ENCODE peak calls at places on chromosome 16, in nine cellular contexts. One of them, this sample, is unnamed.

GRCh38 chr16:12747261-12747660 is 56.4 kb downstream of the CPPED1 start:
- DNase-seq in small intestine: no peak
- DNase-seq in sciatic nerve: no peak
- DNase-seq in HFFc6: no peak
- DNase-seq in stimulated activated CD4-positive, alpha-beta T cell treated with anti-CD3 and anti-CD28 coated beads, Interleukin-1b, Interleukin-23, amount 100 ng/mL, for 1 hour: no peak
- DNase-seq in activated T-cell treated with anti-CD3 and anti-CD28 coated beads for 1 hour: no peak
- DNase-seq in central memory CD8-positive, alpha-beta T cell: no peak
- DNase-seq in GM03348: no peak
- DNase-seq in GM12891: no peak
- DNase-seq in this sample: no peak

GRCh38 chr16:56844056-56844455 is 21.0 kb upstream of the SLC12A3 start:
- DNase-seq in small intestine: no peak
- DNase-seq in sciatic nerve: no peak
- DNase-seq in HFFc6: no peak
- DNase-seq in stimulated activated CD4-positive, alpha-beta T cell treated with anti-CD3 and anti-CD28 coated beads, Interleukin-1b, Interleukin-23, amount 100 ng/mL, for 1 hour: no peak
- DNase-seq in activated T-cell treated with anti-CD3 and anti-CD28 coated beads for 1 hour: no peak
- DNase-seq in central memory CD8-positive, alpha-beta T cell: no peak
- DNase-seq in GM03348: no peak
- DNase-seq in GM12891: no peak
- DNase-seq in this sample: no peak

GRCh38 chr16:29720703-29721102 is 25.1 kb downstream of the C16orf54 start:
- DNase-seq in small intestine: no peak
- DNase-seq in sciatic nerve: no peak
- DNase-seq in HFFc6: no peak
- DNase-seq in stimulated activated CD4-positive, alpha-beta T cell treated with anti-CD3 and anti-CD28 coated beads, Interleukin-1b, Interleukin-23, amount 100 ng/mL, for 1 hour: no peak
- DNase-seq in activated T-cell treated with anti-CD3 and anti-CD28 coated beads for 1 hour: no peak
- DNase-seq in central memory CD8-positive, alpha-beta T cell: no peak
- DNase-seq in GM03348: no peak
- DNase-seq in GM12891: no peak
- DNase-seq in this sample: no peak

GRCh38 chr16:22641030-22641671 is 130.5 kb downstream of the NPIPB5 start:
- DNase-seq in small intestine: no peak
- DNase-seq in sciatic nerve: no peak
- DNase-seq in HFFc6: peak; percentile 41
- DNase-seq in stimulated activated CD4-positive, alpha-beta T cell treated with anti-CD3 and anti-CD28 coated beads, Interleukin-1b, Interleukin-23, amount 100 ng/mL, for 1 hour: no peak
- DNase-seq in activated T-cell treated with anti-CD3 and anti-CD28 coated beads for 1 hour: no peak
- DNase-seq in central memory CD8-positive, alpha-beta T cell: no peak
- DNase-seq in GM03348: peak; percentile 57
- DNase-seq in GM12891: no peak
- DNase-seq in this sample: no peak

GRCh38 chr16:67857547-67858233 is 10.2 kb upstream of the CENPT start:
- DNase-seq in small intestine: peak; percentile 97
- DNase-seq in sciatic nerve: no peak
- DNase-seq in HFFc6: peak; percentile 98
- DNase-seq in stimulated activated CD4-positive, alpha-beta T cell treated with anti-CD3 and anti-CD28 coated beads, Interleukin-1b, Interleukin-23, amount 100 ng/mL, for 1 hour: no peak
- DNase-seq in activated T-cell treated with anti-CD3 and anti-CD28 coated beads for 1 hour: peak; percentile 9
- DNase-seq in central memory CD8-positive, alpha-beta T cell: no peak
- DNase-seq in GM03348: peak; percentile 94
- DNase-seq in GM12891: no peak
- DNase-seq in this sample: no peak

GRCh38 chr16:67547423-67548264 is 14.7 kb upstream of the CTCF start:
- DNase-seq in small intestine: no peak
- DNase-seq in sciatic nerve: no peak
- DNase-seq in HFFc6: no peak
- DNase-seq in stimulated activated CD4-positive, alpha-beta T cell treated with anti-CD3 and anti-CD28 coated beads, Interleukin-1b, Interleukin-23, amount 100 ng/mL, for 1 hour: no peak
- DNase-seq in activated T-cell treated with anti-CD3 and anti-CD28 coated beads for 1 hour: peak; percentile 41
- DNase-seq in central memory CD8-positive, alpha-beta T cell: no peak
- DNase-seq in GM03348: no peak
- DNase-seq in GM12891: no peak
- DNase-seq in this sample: no peak

GRCh38 chr16:31488630-31489564 is 6.0 kb downstream of the SLC5A2 start:
- DNase-seq in small intestine: no peak
- DNase-seq in sciatic nerve: no peak
- DNase-seq in HFFc6: no peak
- DNase-seq in stimulated activated CD4-positive, alpha-beta T cell treated with anti-CD3 and anti-CD28 coated beads, Interleukin-1b, Interleukin-23, amount 100 ng/mL, for 1 hour: no peak
- DNase-seq in activated T-cell treated with anti-CD3 and anti-CD28 coated beads for 1 hour: no peak
- DNase-seq in central memory CD8-positive, alpha-beta T cell: no peak
- DNase-seq in GM03348: no peak
- DNase-seq in GM12891: no peak
- DNase-seq in this sample: no peak

GRCh38 chr16:60419859-60420258 is 1616.4 kb downstream of the CDH8 start:
- DNase-seq in small intestine: no peak
- DNase-seq in sciatic nerve: no peak
- DNase-seq in HFFc6: no peak
- DNase-seq in stimulated activated CD4-positive, alpha-beta T cell treated with anti-CD3 and anti-CD28 coated beads, Interleukin-1b, Interleukin-23, amount 100 ng/mL, for 1 hour: no peak
- DNase-seq in activated T-cell treated with anti-CD3 and anti-CD28 coated beads for 1 hour: no peak
- DNase-seq in central memory CD8-positive, alpha-beta T cell: no peak
- DNase-seq in GM03348: no peak
- DNase-seq in GM12891: no peak
- DNase-seq in this sample: no peak

GRCh38 chr16:65624696-65625095 is 502.8 kb upstream of the CDH11 start:
- DNase-seq in small intestine: no peak
- DNase-seq in sciatic nerve: no peak
- DNase-seq in HFFc6: no peak
- DNase-seq in stimulated activated CD4-positive, alpha-beta T cell treated with anti-CD3 and anti-CD28 coated beads, Interleukin-1b, Interleukin-23, amount 100 ng/mL, for 1 hour: no peak
- DNase-seq in activated T-cell treated with anti-CD3 and anti-CD28 coated beads for 1 hour: no peak
- DNase-seq in central memory CD8-positive, alpha-beta T cell: no peak
- DNase-seq in GM03348: no peak
- DNase-seq in GM12891: no peak
- DNase-seq in this sample: no peak

GRCh38 chr16:3112058-3112880 is at the start of gene ZNF205:
- DNase-seq in small intestine: peak; percentile 90
- DNase-seq in sciatic nerve: peak; percentile 83
- DNase-seq in HFFc6: peak; percentile 54
- DNase-seq in stimulated activated CD4-positive, alpha-beta T cell treated with anti-CD3 and anti-CD28 coated beads, Interleukin-1b, Interleukin-23, amount 100 ng/mL, for 1 hour: no peak
- DNase-seq in activated T-cell treated with anti-CD3 and anti-CD28 coated beads for 1 hour: no peak
- DNase-seq in central memory CD8-positive, alpha-beta T cell: no peak
- DNase-seq in GM03348: peak; percentile 92
- DNase-seq in GM12891: no peak
- DNase-seq in this sample: no peak

GRCh38 chr16:711548-712320 is 3.2 kb upstream of the METRN start:
- DNase-seq in small intestine: peak; percentile 61
- DNase-seq in sciatic nerve: peak; percentile 90
- DNase-seq in HFFc6: peak; percentile 47
- DNase-seq in stimulated activated CD4-positive, alpha-beta T cell treated with anti-CD3 and anti-CD28 coated beads, Interleukin-1b, Interleukin-23, amount 100 ng/mL, for 1 hour: peak; percentile 74
- DNase-seq in activated T-cell treated with anti-CD3 and anti-CD28 coated beads for 1 hour: peak; percentile 74
- DNase-seq in central memory CD8-positive, alpha-beta T cell: peak; percentile 74
- DNase-seq in GM03348: peak; percentile 93
- DNase-seq in GM12891: peak; percentile 95
- DNase-seq in this sample: peak; percentile 74

GRCh38 chr16:73047221-73047535 is 750 bp downstream of the ZFHX3 start:
- DNase-seq in small intestine: no peak
- DNase-seq in sciatic nerve: no peak
- DNase-seq in HFFc6: peak; percentile 87
- DNase-seq in stimulated activated CD4-positive, alpha-beta T cell treated with anti-CD3 and anti-CD28 coated beads, Interleukin-1b, Interleukin-23, amount 100 ng/mL, for 1 hour: no peak
- DNase-seq in activated T-cell treated with anti-CD3 and anti-CD28 coated beads for 1 hour: no peak
- DNase-seq in central memory CD8-positive, alpha-beta T cell: no peak
- DNase-seq in GM03348: peak; percentile 86
- DNase-seq in GM12891: no peak
- DNase-seq in this sample: no peak

GRCh38 chr16:57970971-57971370 is at the start of gene CNGB1:
- DNase-seq in small intestine: no peak
- DNase-seq in sciatic nerve: no peak
- DNase-seq in HFFc6: no peak
- DNase-seq in stimulated activated CD4-positive, alpha-beta T cell treated with anti-CD3 and anti-CD28 coated beads, Interleukin-1b, Interleukin-23, amount 100 ng/mL, for 1 hour: no peak
- DNase-seq in activated T-cell treated with anti-CD3 and anti-CD28 coated beads for 1 hour: no peak
- DNase-seq in central memory CD8-positive, alpha-beta T cell: no peak
- DNase-seq in GM03348: no peak
- DNase-seq in GM12891: no peak
- DNase-seq in this sample: no peak

GRCh38 chr16:23905027-23905426 is 69.2 kb downstream of the PRKCB start:
- DNase-seq in small intestine: no peak
- DNase-seq in sciatic nerve: no peak
- DNase-seq in HFFc6: peak; percentile 77
- DNase-seq in stimulated activated CD4-positive, alpha-beta T cell treated with anti-CD3 and anti-CD28 coated beads, Interleukin-1b, Interleukin-23, amount 100 ng/mL, for 1 hour: no peak
- DNase-seq in activated T-cell treated with anti-CD3 and anti-CD28 coated beads for 1 hour: no peak
- DNase-seq in central memory CD8-positive, alpha-beta T cell: no peak
- DNase-seq in GM03348: peak; percentile 82
- DNase-seq in GM12891: no peak
- DNase-seq in this sample: no peak

This sample was measured in activated CD4-positive, alpha-beta T cell treated with anti-CD3 and anti-CD28 coated beads, Interleukin-2, amount 50 U/mL, for 4 hours.